ENCODE peak calls at places on chromosomes 13 and 19, in six cellular contexts. E, M, U, P, F and X are unnamed samples.

GRCh38 chr13:24075137-24075975 is 85.2 kb upstream of the SPATA13 start:
- DNase-seq in F (no peak), P (no peak), E (no peak), M (no peak), U (no peak), X (no peak)

GRCh38 chr19:49340069-49340864 is 5.1 kb downstream of the CD37 start:
- DNase-seq in F (no peak), E (no peak), M (peak; percentile 79), P (peak; percentile 86), U (peak; percentile 83), X (peak; percentile 96)

GRCh38 chr13:39023761-39024160 is 14.1 kb downstream of the PROSER1 start:
- DNase-seq in M (peak; percentile 57), E (no peak), U (peak; percentile 61), P (no peak), F (no peak), X (no peak)

GRCh38 chr13:77002590-77003190 is 10.8 kb downstream of the CLN5 start:
- DNase-seq in M (peak; percentile 53), E (peak; percentile 68), P (no peak), F (no peak), U (no peak), X (no peak)

GRCh38 chr13:34506796-34507195 is 435.3 kb upstream of the NBEA start:
- DNase-seq in F (no peak), P (no peak), M (peak; percentile 11), U (no peak), E (no peak), X (no peak)

GRCh38 chr19:4732680-4733114 is 9.1 kb upstream of the DPP9 start:
- DNase-seq in F (peak; percentile 52), M (peak; percentile 86), E (peak; percentile 59), U (peak; percentile 47), P (no peak), X (peak; percentile 52)

GRCh38 chr13:23707674-23708073 is 137.5 kb downstream of the TNFRSF19 start:
- DNase-seq in M (peak; percentile 21), U (no peak), F (peak; percentile 5), P (no peak), E (no peak), X (no peak)

GRCh38 chr13:106132216-106132615 is 403.2 kb downstream of the EFNB2 start:
- DNase-seq in F (no peak), M (no peak), U (no peak), P (no peak), E (no peak), X (no peak)

GRCh38 chr19:23436944-23437343 is 41.7 kb upstream of the ZNF91 start:
- DNase-seq in F (no peak), M (peak; percentile 54), E (peak; percentile 6), P (no peak), U (no peak), X (no peak)